ENCODE peak calls at places on chromosomes 11 and 22, in seven cellular contexts. One of them, this sample, is unnamed.

GRCh38 chr22:46045459-46046298 is 68.7 kb upstream of the WNT7B start:
- DNase-seq in neural progenitor cell: no peak
- DNase-seq in ovary: peak; percentile 51
- DNase-seq in Panc1: no peak
- DNase-seq in foreskin keratinocyte: no peak
- DNase-seq in Peyer's patch: peak; percentile 49
- DNase-seq in Caco-2: peak; percentile 16
- DNase-seq in this sample: no peak

GRCh38 chr11:108498816-108499408 is 728 bp upstream of the POGLUT3 start:
- DNase-seq in Panc1: no peak
- DNase-seq in ovary: peak; percentile 53
- DNase-seq in Caco-2: no peak
- DNase-seq in Peyer's patch: no peak
- DNase-seq in foreskin keratinocyte: no peak
- DNase-seq in neural progenitor cell: no peak
- DNase-seq in this sample: no peak

GRCh38 chr11:77475206-77475605 is 1.3 kb upstream of the PAK1 start:
- DNase-seq in Panc1: no peak
- DNase-seq in neural progenitor cell: no peak
- DNase-seq in Peyer's patch: no peak
- DNase-seq in Caco-2: no peak
- DNase-seq in foreskin keratinocyte: no peak
- DNase-seq in ovary: no peak
- DNase-seq in this sample: no peak

GRCh38 chr22:41446057-41446501 is 522 bp downstream of the TOB2 start:
- DNase-seq in Peyer's patch: peak; percentile 63
- DNase-seq in Panc1: no peak
- DNase-seq in Caco-2: no peak
- DNase-seq in foreskin keratinocyte: peak; percentile 4
- DNase-seq in ovary: peak; percentile 67
- DNase-seq in neural progenitor cell: peak; percentile 59
- DNase-seq in this sample: peak; percentile 14

GRCh38 chr11:34427171-34427805 is 11.4 kb upstream of the CAT start:
- DNase-seq in neural progenitor cell: no peak
- DNase-seq in foreskin keratinocyte: peak; percentile 87
- DNase-seq in ovary: no peak
- DNase-seq in Caco-2: peak; percentile 52
- DNase-seq in Peyer's patch: no peak
- DNase-seq in Panc1: no peak
- DNase-seq in this sample: peak; percentile 94

GRCh38 chr22:17096095-17096494 is 11.3 kb downstream of the IL17RA start:
- DNase-seq in Peyer's patch: no peak
- DNase-seq in Panc1: no peak
- DNase-seq in ovary: no peak
- DNase-seq in foreskin keratinocyte: no peak
- DNase-seq in neural progenitor cell: no peak
- DNase-seq in Caco-2: no peak
- DNase-seq in this sample: no peak

GRCh38 chr11:114026355-114026754 is 33.2 kb upstream of the ZBTB16 start:
- DNase-seq in foreskin keratinocyte: no peak
- DNase-seq in Caco-2: no peak
- DNase-seq in Panc1: no peak
- DNase-seq in neural progenitor cell: peak; percentile 66
- DNase-seq in ovary: no peak
- DNase-seq in Peyer's patch: peak; percentile 76
- DNase-seq in this sample: peak; percentile 79

GRCh38 chr11:114110948-114111347 is 51.4 kb downstream of the ZBTB16 start:
- DNase-seq in ovary: peak; percentile 71
- DNase-seq in Panc1: no peak
- DNase-seq in foreskin keratinocyte: no peak
- DNase-seq in Peyer's patch: peak; percentile 57
- DNase-seq in Caco-2: peak; percentile 9
- DNase-seq in neural progenitor cell: no peak
- DNase-seq in this sample: peak; percentile 65

GRCh38 chr11:68870470-68870869 is 28.8 kb upstream of the CPT1A start:
- DNase-seq in Peyer's patch: no peak
- DNase-seq in neural progenitor cell: no peak
- DNase-seq in ovary: no peak
- DNase-seq in foreskin keratinocyte: no peak
- DNase-seq in Caco-2: no peak
- DNase-seq in Panc1: no peak
- DNase-seq in this sample: no peak

GRCh38 chr22:40605676-40606250 is 30.8 kb downstream of the MRTFA start:
- DNase-seq in ovary: no peak
- DNase-seq in Panc1: no peak
- DNase-seq in Peyer's patch: no peak
- DNase-seq in foreskin keratinocyte: no peak
- DNase-seq in neural progenitor cell: no peak
- DNase-seq in Caco-2: no peak
- DNase-seq in this sample: peak; percentile 69

GRCh38 chr11:122697636-122698167 is 42.2 kb downstream of the UBASH3B start:
- DNase-seq in Panc1: no peak
- DNase-seq in neural progenitor cell: no peak
- DNase-seq in foreskin keratinocyte: peak; percentile 90
- DNase-seq in Peyer's patch: peak; percentile 77
- DNase-seq in ovary: no peak
- DNase-seq in Caco-2: no peak
- DNase-seq in this sample: peak; percentile 83

GRCh38 chr22:40703174-40703573 is 23.9 kb downstream of the MCHR1 start:
- DNase-seq in Peyer's patch: no peak
- DNase-seq in foreskin keratinocyte: no peak
- DNase-seq in Panc1: no peak
- DNase-seq in Caco-2: no peak
- DNase-seq in neural progenitor cell: no peak
- DNase-seq in ovary: no peak
- DNase-seq in this sample: no peak

GRCh38 chr11:35836185-35836584 is 107.7 kb upstream of the LDLRAD3 start:
- DNase-seq in ovary: no peak
- DNase-seq in neural progenitor cell: no peak
- DNase-seq in Peyer's patch: no peak
- DNase-seq in Caco-2: no peak
- DNase-seq in foreskin keratinocyte: no peak
- DNase-seq in Panc1: no peak
- DNase-seq in this sample: no peak

GRCh38 chr11:44627911-44628729 is 62.7 kb downstream of the CD82 start:
- DNase-seq in Caco-2: no peak
- DNase-seq in ovary: peak; percentile 71
- DNase-seq in Panc1: no peak
- DNase-seq in Peyer's patch: peak; percentile 57
- DNase-seq in foreskin keratinocyte: no peak
- DNase-seq in neural progenitor cell: no peak
- DNase-seq in this sample: no peak

GRCh38 chr11:1484716-1485503 is 1.7 kb downstream of the MOB2 start:
- DNase-seq in ovary: peak; percentile 34
- DNase-seq in foreskin keratinocyte: no peak
- DNase-seq in Caco-2: no peak
- DNase-seq in Peyer's patch: no peak
- DNase-seq in Panc1: no peak
- DNase-seq in neural progenitor cell: no peak
- DNase-seq in this sample: no peak

GRCh38 chr11:111001091-111001430 is 244.5 kb upstream of the POU2AF2 start:
- DNase-seq in Panc1: no peak
- DNase-seq in neural progenitor cell: no peak
- DNase-seq in Peyer's patch: no peak
- DNase-seq in Caco-2: no peak
- DNase-seq in ovary: no peak
- DNase-seq in foreskin keratinocyte: no peak
- DNase-seq in this sample: no peak

GRCh38 chr11:64763804-64764611 is 4.2 kb upstream of the PYGM start:
- DNase-seq in Panc1: no peak
- DNase-seq in Caco-2: peak; percentile 14
- DNase-seq in ovary: no peak
- DNase-seq in neural progenitor cell: peak; percentile 43
- DNase-seq in foreskin keratinocyte: no peak
- DNase-seq in Peyer's patch: peak; percentile 89
- DNase-seq in this sample: no peak

GRCh38 chr11:69818243-69819108 is 740 bp downstream of the FGF3 start:
- DNase-seq in Panc1: no peak
- DNase-seq in foreskin keratinocyte: no peak
- DNase-seq in Peyer's patch: no peak
- DNase-seq in neural progenitor cell: peak; percentile 68
- DNase-seq in Caco-2: no peak
- DNase-seq in ovary: no peak
- DNase-seq in this sample: no peak

GRCh38 chr11:7986768-7987559 is at the start of gene EIF3F:
- DNase-seq in ovary: peak; percentile 88
- DNase-seq in Peyer's patch: peak; percentile 95
- DNase-seq in Panc1: peak; percentile 100
- DNase-seq in Caco-2: peak; percentile 96
- DNase-seq in foreskin keratinocyte: peak; percentile 99
- DNase-seq in neural progenitor cell: peak; percentile 99
- DNase-seq in this sample: peak; percentile 100

GRCh38 chr22:39083212-39084165 is 6.4 kb downstream of the APOBEC3G start:
- DNase-seq in ovary: no peak
- DNase-seq in foreskin keratinocyte: no peak
- DNase-seq in Caco-2: no peak
- DNase-seq in neural progenitor cell: no peak
- DNase-seq in Panc1: no peak
- DNase-seq in Peyer's patch: no peak
- DNase-seq in this sample: no peak

GRCh38 chr22:49768077-49768476 is 59.6 kb downstream of the BRD1 start:
- DNase-seq in neural progenitor cell: no peak
- DNase-seq in foreskin keratinocyte: no peak
- DNase-seq in ovary: peak; percentile 24
- DNase-seq in Panc1: no peak
- DNase-seq in Peyer's patch: peak; percentile 25
- DNase-seq in Caco-2: no peak
- DNase-seq in this sample: no peak

DNA sequence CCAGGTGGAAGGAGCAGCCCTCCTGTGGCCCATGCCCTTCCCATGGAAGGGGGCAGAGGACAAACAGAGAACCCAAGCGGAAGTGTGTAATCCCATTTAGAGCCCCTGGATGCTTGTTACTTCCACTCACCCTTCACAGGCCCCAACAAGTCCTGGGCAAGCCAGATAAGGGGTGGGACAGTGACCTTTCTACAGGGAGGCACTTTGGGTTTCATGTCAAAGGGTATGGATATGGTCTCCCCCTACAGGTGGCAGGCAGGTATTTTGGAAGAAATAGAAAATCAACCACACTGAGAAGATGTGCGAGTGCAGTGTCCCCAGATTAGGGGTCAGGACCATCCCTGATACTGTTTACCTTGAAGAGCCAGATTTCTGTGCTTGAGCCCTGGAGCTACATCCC is 11.4 kb downstream of the MPEG1 start:
- DNase-seq in neural progenitor cell: no peak
- DNase-seq in foreskin keratinocyte: no peak
- DNase-seq in ovary: no peak
- DNase-seq in Peyer's patch: no peak
- DNase-seq in Caco-2: peak; percentile 63
- DNase-seq in Panc1: no peak
- DNase-seq in this sample: no peak
- TF ChIP-seq CTCF in neural progenitor cell: peak; percentile 44
- TF ChIP-seq CTCF in foreskin keratinocyte: peak; percentile 50
- TF ChIP-seq CTCF in ovary: no peak
- TF ChIP-seq CTCF in Peyer's patch: peak; percentile 26
- TF ChIP-seq CTCF in Caco-2: peak; percentile 74
- TF ChIP-seq CTCF in Panc1: peak; percentile 31
- TF ChIP-seq CTCF in this sample: peak; percentile 22

DNA sequence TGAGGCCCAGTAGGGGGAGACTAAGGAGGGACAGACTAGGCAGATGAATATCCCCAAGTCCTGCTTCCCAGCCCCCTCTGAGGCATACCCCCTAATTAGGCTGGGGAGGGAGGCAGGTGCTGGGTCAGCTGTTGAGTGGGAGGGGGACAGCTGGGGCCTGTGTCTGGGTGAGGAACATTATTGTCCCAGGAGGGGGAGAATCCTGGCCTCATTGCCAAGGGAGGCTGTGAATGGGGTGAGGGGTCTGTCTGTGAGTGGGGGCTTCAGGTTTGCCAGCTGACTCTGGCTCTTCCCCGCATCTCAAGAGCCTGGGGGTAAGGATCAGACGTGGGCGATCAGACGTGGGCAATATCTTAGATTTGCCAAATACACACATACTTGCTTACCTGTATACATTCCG is 2.1 kb downstream of the INPPL1 start:
- DNase-seq in ovary: no peak
- DNase-seq in Peyer's patch: no peak
- DNase-seq in Panc1: no peak
- DNase-seq in Caco-2: peak; percentile 38
- DNase-seq in foreskin keratinocyte: no peak
- DNase-seq in neural progenitor cell: no peak
- DNase-seq in this sample: no peak
- TF ChIP-seq CTCF in ovary: no peak
- TF ChIP-seq CTCF in Peyer's patch: no peak
- TF ChIP-seq CTCF in Panc1: no peak
- TF ChIP-seq CTCF in Caco-2: no peak
- TF ChIP-seq CTCF in foreskin keratinocyte: no peak
- TF ChIP-seq CTCF in neural progenitor cell: no peak
- TF ChIP-seq CTCF in this sample: no peak

GRCh38 chr22:22207845-22208564 is 36.6 kb upstream of the VPREB1 start:
- DNase-seq in Peyer's patch: peak; percentile 94
- DNase-seq in Panc1: no peak
- DNase-seq in ovary: no peak
- DNase-seq in neural progenitor cell: peak; percentile 84
- DNase-seq in foreskin keratinocyte: peak; percentile 76
- DNase-seq in Caco-2: peak; percentile 75
- DNase-seq in this sample: peak; percentile 82
- TF ChIP-seq CTCF in Peyer's patch: peak; percentile 57
- TF ChIP-seq CTCF in Panc1: peak; percentile 77
- TF ChIP-seq CTCF in ovary: no peak
- TF ChIP-seq CTCF in neural progenitor cell: peak; percentile 66
- TF ChIP-seq CTCF in foreskin keratinocyte: peak; percentile 89
- TF ChIP-seq CTCF in Caco-2: peak; percentile 85
- TF ChIP-seq CTCF in this sample: peak; percentile 87

GRCh38 chr22:30568137-30568805 is 6.2 kb downstream of the GAL3ST1 start:
- DNase-seq in Panc1: no peak
- DNase-seq in Peyer's patch: no peak
- DNase-seq in Caco-2: no peak
- DNase-seq in foreskin keratinocyte: no peak
- DNase-seq in neural progenitor cell: no peak
- DNase-seq in ovary: no peak
- DNase-seq in this sample: no peak

GRCh38 chr22:30564766-30565118 is 9.7 kb downstream of the GAL3ST1 start:
- DNase-seq in Caco-2: no peak
- DNase-seq in neural progenitor cell: no peak
- DNase-seq in foreskin keratinocyte: no peak
- DNase-seq in ovary: no peak
- DNase-seq in Panc1: no peak
- DNase-seq in Peyer's patch: no peak
- DNase-seq in this sample: no peak

GRCh38 chr22:30566125-30566524 is 8.3 kb downstream of the GAL3ST1 start:
- DNase-seq in ovary: no peak
- DNase-seq in Panc1: no peak
- DNase-seq in neural progenitor cell: no peak
- DNase-seq in foreskin keratinocyte: no peak
- DNase-seq in Caco-2: peak; percentile 69
- DNase-seq in Peyer's patch: peak; percentile 89
- DNase-seq in this sample: no peak

GRCh38 chr22:30564045-30564765 is 10.3 kb downstream of the GAL3ST1 start:
- DNase-seq in foreskin keratinocyte: no peak
- DNase-seq in Peyer's patch: no peak
- DNase-seq in Caco-2: no peak
- DNase-seq in Panc1: no peak
- DNase-seq in neural progenitor cell: no peak
- DNase-seq in ovary: no peak
- DNase-seq in this sample: no peak

DNA sequence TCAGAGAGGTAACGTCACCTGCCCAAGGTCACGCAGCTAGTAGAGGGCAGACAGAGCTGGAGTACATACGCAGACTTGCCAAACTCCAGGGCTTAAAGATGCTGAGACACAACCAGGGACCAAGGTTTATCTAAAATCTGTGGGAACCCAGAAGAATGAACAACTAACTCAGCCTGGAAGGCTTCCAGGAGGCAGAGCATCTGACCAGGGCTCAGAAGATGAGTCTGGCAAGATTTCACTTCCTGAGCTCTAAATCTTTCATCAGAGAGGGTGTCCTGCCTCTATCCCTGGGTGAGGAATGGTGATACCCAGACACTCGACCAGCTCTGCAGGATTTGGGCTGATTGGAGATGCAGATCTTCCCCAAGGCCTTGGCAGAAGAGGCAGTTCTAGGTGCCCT is 9.1 kb downstream of the GAL3ST1 start:
- DNase-seq in Peyer's patch: no peak
- DNase-seq in Panc1: no peak
- DNase-seq in ovary: no peak
- DNase-seq in foreskin keratinocyte: no peak
- DNase-seq in Caco-2: no peak
- DNase-seq in neural progenitor cell: no peak
- DNase-seq in this sample: peak; percentile 32
- TF ChIP-seq CTCF in Peyer's patch: no peak
- TF ChIP-seq CTCF in Panc1: no peak
- TF ChIP-seq CTCF in ovary: no peak
- TF ChIP-seq CTCF in foreskin keratinocyte: no peak
- TF ChIP-seq CTCF in Caco-2: no peak
- TF ChIP-seq CTCF in neural progenitor cell: no peak
- TF ChIP-seq CTCF in this sample: no peak

This sample was measured in choroid plexus epithelial cell.